ENCODE peak calls at places on chromosome 1, in seven cellular contexts. N, Z, Y, O, K, A and T are unnamed samples.

GRCh38 chr1:91940496-91940895 is 8.7 kb upstream of the BRDT start:
- DNase-seq in Z (no peak), K (no peak), O (no peak), A (no peak), N (no peak), Y (no peak), T (no peak)

GRCh38 chr1:36420409-36420808 is 22.7 kb upstream of the LSM10 start:
- DNase-seq in Z (no peak), O (peak), N (no peak), A (no peak), Y (no peak), K (no peak), T (no peak)

GRCh38 chr1:66951513-66951912 is 26.7 kb downstream of the MIER1 start:
- DNase-seq in N (no peak), Z (no peak), O (no peak), Y (no peak), K (no peak), A (no peak), T (no peak)

GRCh38 chr1:162151900-162152829 is 82.7 kb downstream of the NOS1AP start:
- DNase-seq in Y (no peak), O (no peak), N (no peak), Z (no peak), A (peak), K (no peak), T (no peak)

GRCh38 chr1:34013958-34014737 is 150.3 kb downstream of the HMGB4 start:
- DNase-seq in N (no peak), Z (peak), A (no peak), Y (no peak), O (no peak), K (no peak), T (no peak)

GRCh38 chr1:47395433-47395832 is 20.7 kb upstream of the FOXE3 start:
- DNase-seq in A (no peak), Y (no peak), Z (no peak), O (no peak), N (no peak), K (no peak), T (no peak)

GRCh38 chr1:192786617-192787016 is 22.2 kb upstream of the RGS2 start:
- DNase-seq in Y (no peak), N (no peak), Z (no peak), K (no peak), O (no peak), A (no peak), T (no peak)

GRCh38 chr1:112614460-112615065 is 4.4 kb downstream of the ST7L start:
- DNase-seq in N (no peak), O (no peak), A (no peak), Z (no peak), K (no peak), Y (no peak), T (no peak)

GRCh38 chr1:240201931-240202330 is 110.2 kb downstream of the FMN2 start:
- DNase-seq in A (no peak), K (no peak), Y (no peak), N (no peak), Z (no peak), O (no peak), T (no peak)

GRCh38 chr1:106181866-106182265 is 874.6 kb upstream of the PRMT6 start:
- DNase-seq in Y (no peak), O (no peak), K (no peak), A (no peak), Z (no peak), N (no peak), T (no peak)

GRCh38 chr1:203136409-203137042 is 9.0 kb downstream of the ADORA1 start:
- DNase-seq in K (no peak), O (peak), N (no peak), Z (no peak), A (no peak), Y (peak), T (no peak)

GRCh38 chr1:25099343-25099951 is 132.9 kb downstream of the SYF2 start:
- DNase-seq in A (no peak), N (no peak), Y (no peak), Z (no peak), O (no peak), K (no peak), T (peak)

GRCh38 chr1:30409476-30410152 is 313.8 kb downstream of the MATN1 start:
- DNase-seq in K (no peak), Z (no peak), Y (peak), N (no peak), A (peak), O (no peak), T (no peak)

GRCh38 chr1:23019851-23020625 is 770 bp downstream of the KDM1A start:
- DNase-seq in Y (no peak), K (no peak), Z (peak), A (no peak), O (peak), N (peak), T (peak)

GRCh38 chr1:151251656-151252470 is 2.7 kb upstream of the PSMD4 start:
- DNase-seq in O (peak), Y (no peak), A (peak), N (peak), Z (peak), K (no peak), T (peak)

GRCh38 chr1:240803151-240803550 is 191.2 kb upstream of the GREM2 start:
- DNase-seq in Y (no peak), Z (no peak), A (no peak), N (no peak), K (no peak), O (no peak), T (no peak)

GRCh38 chr1:208445710-208446702 is 201.8 kb upstream of the PLXNA2 start:
- DNase-seq in K (no peak), Y (no peak), N (no peak), A (no peak), O (no peak), Z (no peak), T (peak)

GRCh38 chr1:26169669-26170471 is at the start of gene ZNF593:
- DNase-seq in O (peak), N (peak), Z (peak), Y (peak), K (peak), A (peak), T (peak)

GRCh38 chr1:4937876-4938534 is 283.6 kb downstream of the AJAP1 start:
- DNase-seq in Y (no peak), A (no peak), N (no peak), K (no peak), Z (no peak), O (no peak), T (no peak)

GRCh38 chr1:209095627-209096595 is 487.6 kb upstream of the CAMK1G start:
- DNase-seq in O (no peak), K (no peak), A (no peak), N (no peak), Y (no peak), Z (no peak), T (no peak)

DNA sequence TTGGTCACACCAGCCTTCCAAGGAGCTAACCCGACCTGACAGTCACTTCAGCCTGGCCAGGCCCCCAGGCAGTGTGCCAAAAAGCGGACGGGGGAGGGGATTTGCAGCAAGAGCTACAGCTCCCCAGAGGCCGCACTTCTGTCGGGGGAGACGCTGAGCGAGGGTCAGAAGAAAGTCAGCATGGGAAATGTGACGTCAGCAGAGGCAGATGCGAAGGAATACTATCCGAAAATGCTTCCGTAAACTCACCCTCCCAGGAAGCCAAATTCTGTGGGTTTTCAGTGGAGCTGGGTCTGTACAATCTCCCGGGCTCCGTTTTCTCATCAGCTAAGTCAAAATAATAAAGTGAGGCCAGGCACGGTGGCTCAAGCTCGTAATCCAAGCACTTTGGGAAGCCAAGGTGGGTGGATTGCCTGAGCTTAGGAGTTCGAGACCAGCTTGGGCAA is 28.5 kb upstream of the ECE1 start:
- DNase-seq in N (no peak), Y (peak), O (peak), A (peak), K (peak), Z (no peak), T (peak)
- TF ChIP-seq POLR2AphosphoS5 in N (no peak), Y (peak), O (peak), A (no peak), K (peak), Z (no peak), T (peak)

DNA sequence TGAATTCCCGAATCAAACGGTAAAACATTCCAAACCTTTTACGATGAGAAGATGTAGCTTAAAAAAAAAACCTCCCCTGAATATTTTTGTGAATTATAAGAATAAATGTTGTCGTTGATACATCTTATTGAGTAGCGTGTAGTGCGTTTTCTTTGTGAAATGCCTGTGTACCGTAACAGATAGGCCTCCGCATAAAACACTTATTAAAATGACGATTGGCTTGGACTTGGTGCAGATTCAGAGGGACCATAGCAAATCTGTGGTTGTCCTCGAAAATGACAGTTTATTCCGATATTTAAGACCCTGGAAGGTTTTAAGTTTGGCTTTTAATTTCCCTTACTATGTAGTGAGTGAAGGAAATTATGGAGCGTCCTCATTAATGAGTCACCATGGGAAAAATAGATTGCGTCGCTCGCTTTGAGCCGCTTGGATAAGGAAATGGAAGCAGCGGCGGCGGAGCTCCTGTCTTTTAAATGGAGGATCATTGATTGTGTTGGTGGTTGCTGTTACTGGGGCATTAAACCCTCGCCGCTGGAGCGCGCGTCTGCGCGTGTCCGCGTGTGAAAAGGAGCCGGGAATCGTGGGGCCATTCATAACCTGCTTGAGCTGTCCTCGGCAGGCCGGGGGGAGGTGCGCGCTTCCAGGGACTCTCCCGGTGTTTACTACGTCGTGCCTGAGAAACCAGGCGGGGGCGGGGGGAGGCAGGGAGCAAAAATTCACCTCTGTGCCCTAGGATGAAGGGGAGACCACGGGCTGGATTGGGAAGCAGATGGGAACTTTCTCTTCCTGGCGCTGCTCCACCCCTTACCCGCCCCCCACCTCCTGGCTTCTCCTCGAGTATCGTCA is 1.6 kb downstream of the SPEN start:
- DNase-seq in K (peak), Z (peak), N (no peak), A (peak), O (peak), Y (peak), T (peak)
- TF ChIP-seq POLR2A in K (peak), Z (peak), N (peak), A (no peak), O (peak), Y (peak), T (peak)

GRCh38 chr1:157994704-157995540 is 1.5 kb downstream of the KIRREL1 start:
- DNase-seq in N (no peak), O (peak), Y (no peak), K (no peak), A (no peak), Z (no peak), T (peak)
- TF ChIP-seq POLR2AphosphoS5 in N (no peak), O (no peak), Y (no peak), K (no peak), A (no peak), Z (no peak), T (no peak)

DNA sequence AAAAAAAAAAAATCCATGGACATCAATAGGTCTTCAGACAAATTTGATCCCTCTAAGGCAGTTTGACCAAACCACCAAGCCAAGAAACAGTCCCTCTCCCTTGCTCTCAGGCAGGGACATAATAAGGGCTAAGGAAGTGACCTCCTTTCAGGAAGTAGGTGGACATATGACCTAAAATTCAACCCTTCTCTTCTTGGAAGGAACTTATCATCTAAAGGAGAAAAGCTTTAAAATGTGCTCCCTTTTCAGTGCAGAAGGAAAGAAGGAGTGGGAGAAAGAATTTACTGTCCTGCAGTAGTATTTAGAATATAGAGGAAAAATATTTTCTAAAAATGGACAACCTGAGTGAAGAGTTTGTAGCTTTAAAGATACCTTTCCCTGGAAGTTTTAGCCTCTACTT is 118.1 kb downstream of the DTL start:
- DNase-seq in A (no peak), Y (no peak), K (no peak), Z (no peak), N (no peak), O (no peak), T (no peak)
- TF ChIP-seq POLR2A in A (no peak), Y (no peak), K (no peak), Z (no peak), N (no peak), O (no peak), T (no peak)

GRCh38 chr1:225653463-225654276 is 747 bp upstream of the ENAH start:
- DNase-seq in K (peak), N (no peak), A (peak), Y (peak), Z (no peak), O (peak), T (peak)
- TF ChIP-seq POLR2AphosphoS5 in K (peak), N (no peak), A (peak), Y (peak), Z (no peak), O (peak), T (peak)

DNA sequence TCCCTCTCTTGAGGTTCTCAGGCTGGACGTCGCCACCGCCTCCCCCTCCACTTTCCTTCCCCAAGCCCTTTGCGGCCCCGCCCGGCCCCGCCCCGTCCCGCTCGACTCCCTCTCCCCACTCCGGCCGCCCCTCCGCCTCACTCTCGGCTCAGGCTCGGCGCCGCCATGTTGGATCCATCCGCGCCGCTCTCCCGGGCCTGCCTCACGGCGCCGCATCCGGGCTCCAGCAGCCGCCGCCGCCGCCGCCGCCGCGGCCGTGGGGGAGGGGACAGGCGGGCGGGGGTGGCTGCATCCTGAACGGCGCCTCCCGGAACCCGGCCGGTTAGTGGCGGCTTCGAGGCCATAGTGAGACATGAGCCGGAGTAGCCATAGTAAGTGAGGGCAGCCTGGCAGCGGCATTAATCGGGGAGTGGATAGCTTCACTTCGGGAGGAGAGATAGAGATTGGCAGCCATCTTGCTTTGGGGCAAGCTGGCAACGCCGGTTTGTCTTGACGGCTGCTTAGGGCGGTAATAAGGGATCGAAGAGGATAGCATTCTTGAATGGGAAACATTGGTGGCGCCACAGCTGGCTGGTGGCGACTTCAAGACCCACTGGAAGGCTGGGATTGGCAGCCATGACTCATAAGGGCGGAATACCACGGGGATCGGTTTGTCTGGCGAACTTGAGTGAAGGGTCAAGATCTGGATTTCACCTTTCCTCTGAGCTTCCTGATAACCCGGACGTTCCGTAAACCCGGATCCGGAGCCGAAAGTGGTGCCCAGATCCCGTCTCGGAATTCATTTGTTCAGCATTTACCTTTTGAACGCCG is at the start of gene DEDD:
- DNase-seq in O (peak), N (peak), K (peak), A (peak), Y (peak), Z (peak), T (peak)
- TF ChIP-seq POLR2A in O (no peak), N (no peak), K (peak), A (no peak), Y (peak), Z (peak), T (peak)

GRCh38 chr1:68383092-68383491 is 66.7 kb downstream of the RPE65 start:
- DNase-seq in K (no peak), Y (no peak), O (no peak), N (no peak), A (no peak), Z (no peak), T (no peak)

GRCh38 chr1:68384872-68385390 is 64.8 kb downstream of the RPE65 start:
- DNase-seq in Z (no peak), A (no peak), Y (no peak), K (no peak), O (no peak), N (no peak), T (no peak)

GRCh38 chr1:68379085-68379478 is 70.7 kb downstream of the RPE65 start:
- DNase-seq in O (no peak), A (no peak), Z (no peak), Y (no peak), K (no peak), N (no peak), T (no peak)

GRCh38 chr1:68378296-68379084 is 71.3 kb downstream of the RPE65 start:
- DNase-seq in A (no peak), Y (no peak), Z (no peak), K (no peak), N (no peak), O (no peak), T (no peak)

GRCh38 chr1:68384321-68384813 is 65.4 kb downstream of the RPE65 start:
- DNase-seq in N (no peak), K (no peak), Z (no peak), Y (no peak), O (no peak), A (no peak), T (no peak)
- TF ChIP-seq POLR2AphosphoS5 in N (no peak), K (no peak), Z (no peak), Y (no peak), O (no peak), A (no peak), T (peak)

GRCh38 chr1:27882543-27882903 is 10.2 kb downstream of the THEMIS2 start:
- DNase-seq in K (no peak), Y (no peak), Z (no peak), O (no peak), N (no peak), A (no peak), T (no peak)
- TF ChIP-seq POLR2A in K (no peak), Y (no peak), Z (no peak), O (no peak), N (no peak), A (no peak), T (no peak)

DNA sequence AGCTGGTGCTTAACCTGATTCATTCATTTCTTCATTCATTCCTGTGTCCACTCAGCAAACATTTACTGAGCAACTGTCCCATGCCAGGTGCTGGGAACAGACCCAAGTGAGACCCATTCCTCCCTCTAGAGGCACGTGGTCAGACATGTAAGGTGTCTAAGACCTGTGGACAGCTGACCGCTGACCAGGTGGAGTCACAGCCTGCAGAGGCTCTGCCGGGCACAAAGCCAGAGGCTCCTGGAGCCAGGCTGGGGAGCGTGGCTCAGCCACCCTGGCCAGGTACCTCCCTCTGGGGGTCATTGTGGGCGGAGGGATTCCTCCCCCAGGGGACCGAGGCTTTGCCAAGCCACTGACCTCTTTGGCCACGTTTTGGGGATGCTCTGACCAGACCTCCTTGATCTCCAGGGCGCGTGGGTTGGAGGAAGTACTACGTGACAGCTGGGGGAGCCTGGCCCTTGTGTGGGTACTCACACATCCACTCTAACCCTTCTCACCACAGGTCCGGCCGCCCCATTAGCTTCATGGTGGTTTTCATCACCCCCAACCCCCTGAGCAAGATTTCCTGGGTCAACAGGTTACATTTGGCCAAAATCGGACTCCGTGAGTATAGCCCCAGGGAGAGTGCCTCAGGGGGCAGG is 100.3 kb downstream of the ARHGEF10L start:
- DNase-seq in K (no peak), O (no peak), Z (no peak), Y (no peak), N (no peak), A (no peak), T (no peak)
- TF ChIP-seq POLR2AphosphoS5 in K (no peak), O (no peak), Z (no peak), Y (no peak), N (no peak), A (no peak), T (no peak)